ENCODE peak calls at places on chromosomes 1 and 21, in nine cellular contexts. One of them, this sample, is unnamed.

GRCh38 chr1:154696001-154696400 is 88.0 kb upstream of the ADAR start:
- DNase-seq in OCI-LY7: no peak
- DNase-seq in lower lobe of right lung: no peak
- DNase-seq in heart right ventricle: no peak
- DNase-seq in neural progenitor cell: peak
- DNase-seq in heart left ventricle: no peak
- DNase-seq in fibroblast of the aortic adventitia: peak
- DNase-seq in WERI-Rb-1: no peak
- DNase-seq in A549: no peak
- DNase-seq in this sample: no peak

GRCh38 chr1:71695820-71696219 is 586.5 kb downstream of the NEGR1 start:
- DNase-seq in OCI-LY7: no peak
- DNase-seq in lower lobe of right lung: no peak
- DNase-seq in heart right ventricle: no peak
- DNase-seq in neural progenitor cell: no peak
- DNase-seq in heart left ventricle: no peak
- DNase-seq in fibroblast of the aortic adventitia: peak
- DNase-seq in WERI-Rb-1: no peak
- DNase-seq in A549: no peak
- DNase-seq in this sample: no peak

GRCh38 chr1:39639333-39640130 is at the start of gene HEYL:
- DNase-seq in OCI-LY7: no peak
- DNase-seq in lower lobe of right lung: peak
- DNase-seq in heart right ventricle: peak
- DNase-seq in neural progenitor cell: peak
- DNase-seq in heart left ventricle: peak
- DNase-seq in fibroblast of the aortic adventitia: no peak
- DNase-seq in WERI-Rb-1: peak
- DNase-seq in A549: peak
- DNase-seq in this sample: peak

GRCh38 chr1:39445573-39445972 is 45.9 kb upstream of the BMP8A start:
- DNase-seq in OCI-LY7: no peak
- DNase-seq in lower lobe of right lung: no peak
- DNase-seq in heart right ventricle: no peak
- DNase-seq in neural progenitor cell: no peak
- DNase-seq in heart left ventricle: no peak
- DNase-seq in fibroblast of the aortic adventitia: no peak
- DNase-seq in WERI-Rb-1: no peak
- DNase-seq in A549: no peak
- DNase-seq in this sample: no peak

GRCh38 chr21:46509760-46510159 is 51.1 kb downstream of the DIP2A start:
- DNase-seq in OCI-LY7: no peak
- DNase-seq in lower lobe of right lung: no peak
- DNase-seq in heart right ventricle: no peak
- DNase-seq in neural progenitor cell: no peak
- DNase-seq in heart left ventricle: no peak
- DNase-seq in fibroblast of the aortic adventitia: peak
- DNase-seq in WERI-Rb-1: peak
- DNase-seq in A549: peak
- DNase-seq in this sample: no peak

GRCh38 chr1:112099979-112100378 is 110.5 kb upstream of the KCND3 start:
- DNase-seq in OCI-LY7: no peak
- DNase-seq in lower lobe of right lung: no peak
- DNase-seq in heart right ventricle: no peak
- DNase-seq in neural progenitor cell: no peak
- DNase-seq in heart left ventricle: no peak
- DNase-seq in fibroblast of the aortic adventitia: no peak
- DNase-seq in WERI-Rb-1: no peak
- DNase-seq in A549: no peak
- DNase-seq in this sample: no peak

GRCh38 chr1:170316270-170316669 is 170.5 kb downstream of the NTMT2 start:
- DNase-seq in OCI-LY7: no peak
- DNase-seq in lower lobe of right lung: no peak
- DNase-seq in heart right ventricle: no peak
- DNase-seq in neural progenitor cell: no peak
- DNase-seq in heart left ventricle: no peak
- DNase-seq in fibroblast of the aortic adventitia: no peak
- DNase-seq in WERI-Rb-1: no peak
- DNase-seq in A549: no peak
- DNase-seq in this sample: no peak

GRCh38 chr1:42420911-42421585 is 34.8 kb downstream of the ZMYND12 start:
- DNase-seq in OCI-LY7: no peak
- DNase-seq in lower lobe of right lung: no peak
- DNase-seq in heart right ventricle: peak
- DNase-seq in neural progenitor cell: peak
- DNase-seq in heart left ventricle: no peak
- DNase-seq in fibroblast of the aortic adventitia: peak
- DNase-seq in WERI-Rb-1: peak
- DNase-seq in A549: no peak
- DNase-seq in this sample: no peak

GRCh38 chr1:75791022-75791421 is 5.0 kb downstream of the RABGGTB start:
- DNase-seq in OCI-LY7: no peak
- DNase-seq in lower lobe of right lung: no peak
- DNase-seq in heart right ventricle: no peak
- DNase-seq in neural progenitor cell: no peak
- DNase-seq in heart left ventricle: no peak
- DNase-seq in fibroblast of the aortic adventitia: peak
- DNase-seq in WERI-Rb-1: no peak
- DNase-seq in A549: no peak
- DNase-seq in this sample: no peak

GRCh38 chr1:52629021-52629643 is 3.8 kb upstream of the SHISAL2A start:
- DNase-seq in OCI-LY7: no peak
- DNase-seq in lower lobe of right lung: no peak
- DNase-seq in heart right ventricle: no peak
- DNase-seq in neural progenitor cell: peak
- DNase-seq in heart left ventricle: no peak
- DNase-seq in fibroblast of the aortic adventitia: no peak
- DNase-seq in WERI-Rb-1: no peak
- DNase-seq in A549: no peak
- DNase-seq in this sample: no peak

GRCh38 chr1:150149490-150150453 is at the start of gene PLEKHO1:
- DNase-seq in OCI-LY7: peak
- DNase-seq in lower lobe of right lung: peak
- DNase-seq in heart right ventricle: peak
- DNase-seq in neural progenitor cell: peak
- DNase-seq in heart left ventricle: peak
- DNase-seq in fibroblast of the aortic adventitia: peak
- DNase-seq in WERI-Rb-1: peak
- DNase-seq in A549: peak
- DNase-seq in this sample: peak

GRCh38 chr1:172532700-172533510 is at the start of gene SUCO:
- DNase-seq in OCI-LY7: peak
- DNase-seq in lower lobe of right lung: peak
- DNase-seq in heart right ventricle: peak
- DNase-seq in neural progenitor cell: peak
- DNase-seq in heart left ventricle: peak
- DNase-seq in fibroblast of the aortic adventitia: peak
- DNase-seq in WERI-Rb-1: peak
- DNase-seq in A549: peak
- DNase-seq in this sample: peak
- TF ChIP-seq CTCF in OCI-LY7: no peak
- TF ChIP-seq CTCF in lower lobe of right lung: peak
- TF ChIP-seq CTCF in heart right ventricle: no peak
- TF ChIP-seq CTCF in neural progenitor cell: peak
- TF ChIP-seq CTCF in heart left ventricle: no peak
- TF ChIP-seq CTCF in fibroblast of the aortic adventitia: peak
- TF ChIP-seq CTCF in WERI-Rb-1: no peak
- TF ChIP-seq CTCF in A549: no peak
- TF ChIP-seq CTCF in this sample: no peak

GRCh38 chr1:107195476-107195875 is 54.6 kb downstream of the NTNG1 start:
- DNase-seq in OCI-LY7: no peak
- DNase-seq in lower lobe of right lung: no peak
- DNase-seq in heart right ventricle: no peak
- DNase-seq in neural progenitor cell: no peak
- DNase-seq in heart left ventricle: no peak
- DNase-seq in fibroblast of the aortic adventitia: peak
- DNase-seq in WERI-Rb-1: no peak
- DNase-seq in A549: no peak
- DNase-seq in this sample: no peak

GRCh38 chr1:107202007-107202406 is 61.2 kb downstream of the NTNG1 start:
- DNase-seq in OCI-LY7: no peak
- DNase-seq in lower lobe of right lung: no peak
- DNase-seq in heart right ventricle: no peak
- DNase-seq in neural progenitor cell: no peak
- DNase-seq in heart left ventricle: no peak
- DNase-seq in fibroblast of the aortic adventitia: no peak
- DNase-seq in WERI-Rb-1: no peak
- DNase-seq in A549: no peak
- DNase-seq in this sample: no peak

GRCh38 chr1:107198581-107198980 is 57.7 kb downstream of the NTNG1 start:
- DNase-seq in OCI-LY7: no peak
- DNase-seq in lower lobe of right lung: no peak
- DNase-seq in heart right ventricle: no peak
- DNase-seq in neural progenitor cell: no peak
- DNase-seq in heart left ventricle: no peak
- DNase-seq in fibroblast of the aortic adventitia: peak
- DNase-seq in WERI-Rb-1: no peak
- DNase-seq in A549: no peak
- DNase-seq in this sample: no peak

DNA sequence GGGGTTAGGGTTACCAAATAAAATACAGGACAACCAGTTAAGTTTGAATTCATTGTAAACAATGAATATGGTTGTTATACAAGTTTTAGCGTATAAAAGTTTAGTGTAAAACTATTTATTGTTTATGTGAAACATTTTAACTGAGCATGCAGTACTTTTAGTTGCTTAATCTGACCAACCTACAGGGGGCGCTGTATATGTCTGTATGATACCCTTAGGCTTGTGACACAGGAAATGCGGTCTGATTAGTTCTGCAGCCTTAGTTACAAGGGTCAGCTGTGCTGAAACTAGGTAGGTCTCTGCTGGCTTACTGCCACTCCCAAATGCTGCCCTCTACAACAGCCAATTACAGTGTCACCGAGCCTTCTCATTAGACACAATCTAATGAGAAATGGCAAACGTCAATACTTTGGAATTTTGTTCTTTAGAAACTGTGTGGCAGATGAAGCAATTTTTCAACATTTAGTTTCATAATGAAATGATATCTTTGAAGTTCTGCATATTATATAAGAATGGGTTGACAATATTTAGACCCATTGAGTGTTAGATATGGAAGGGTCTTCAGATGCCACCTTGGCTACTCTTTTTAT is 56.2 kb downstream of the NTNG1 start:
- DNase-seq in OCI-LY7: peak
- DNase-seq in lower lobe of right lung: no peak
- DNase-seq in heart right ventricle: no peak
- DNase-seq in neural progenitor cell: peak
- DNase-seq in heart left ventricle: no peak
- DNase-seq in fibroblast of the aortic adventitia: no peak
- DNase-seq in WERI-Rb-1: peak
- DNase-seq in A549: no peak
- DNase-seq in this sample: no peak
- TF ChIP-seq CTCF in OCI-LY7: peak
- TF ChIP-seq CTCF in lower lobe of right lung: no peak
- TF ChIP-seq CTCF in heart right ventricle: peak
- TF ChIP-seq CTCF in neural progenitor cell: peak
- TF ChIP-seq CTCF in heart left ventricle: no peak
- TF ChIP-seq CTCF in fibroblast of the aortic adventitia: peak
- TF ChIP-seq CTCF in WERI-Rb-1: peak
- TF ChIP-seq CTCF in A549: no peak
- TF ChIP-seq CTCF in this sample: no peak

GRCh38 chr21:25760061-25760460 is 25.3 kb downstream of the GABPA start:
- DNase-seq in OCI-LY7: no peak
- DNase-seq in lower lobe of right lung: no peak
- DNase-seq in heart right ventricle: no peak
- DNase-seq in neural progenitor cell: no peak
- DNase-seq in heart left ventricle: no peak
- DNase-seq in fibroblast of the aortic adventitia: no peak
- DNase-seq in WERI-Rb-1: no peak
- DNase-seq in A549: no peak
- DNase-seq in this sample: no peak

GRCh38 chr21:25759573-25759972 is 24.8 kb downstream of the GABPA start:
- DNase-seq in OCI-LY7: no peak
- DNase-seq in lower lobe of right lung: no peak
- DNase-seq in heart right ventricle: no peak
- DNase-seq in neural progenitor cell: no peak
- DNase-seq in heart left ventricle: no peak
- DNase-seq in fibroblast of the aortic adventitia: peak
- DNase-seq in WERI-Rb-1: no peak
- DNase-seq in A549: no peak
- DNase-seq in this sample: no peak

GRCh38 chr21:25752389-25752788 is 17.6 kb downstream of the GABPA start:
- DNase-seq in OCI-LY7: no peak
- DNase-seq in lower lobe of right lung: no peak
- DNase-seq in heart right ventricle: no peak
- DNase-seq in neural progenitor cell: no peak
- DNase-seq in heart left ventricle: no peak
- DNase-seq in fibroblast of the aortic adventitia: no peak
- DNase-seq in WERI-Rb-1: no peak
- DNase-seq in A549: no peak
- DNase-seq in this sample: no peak

GRCh38 chr21:25756190-25756932 is 21.6 kb downstream of the GABPA start:
- DNase-seq in OCI-LY7: no peak
- DNase-seq in lower lobe of right lung: no peak
- DNase-seq in heart right ventricle: no peak
- DNase-seq in neural progenitor cell: no peak
- DNase-seq in heart left ventricle: no peak
- DNase-seq in fibroblast of the aortic adventitia: no peak
- DNase-seq in WERI-Rb-1: no peak
- DNase-seq in A549: no peak
- DNase-seq in this sample: no peak
- TF ChIP-seq CTCF in OCI-LY7: no peak
- TF ChIP-seq CTCF in lower lobe of right lung: no peak
- TF ChIP-seq CTCF in heart right ventricle: no peak
- TF ChIP-seq CTCF in neural progenitor cell: no peak
- TF ChIP-seq CTCF in heart left ventricle: no peak
- TF ChIP-seq CTCF in fibroblast of the aortic adventitia: no peak
- TF ChIP-seq CTCF in WERI-Rb-1: no peak
- TF ChIP-seq CTCF in A549: no peak
- TF ChIP-seq CTCF in this sample: no peak

GRCh38 chr1:57770772-57771171 is 346.9 kb upstream of the DAB1 start:
- DNase-seq in OCI-LY7: peak
- DNase-seq in lower lobe of right lung: no peak
- DNase-seq in heart right ventricle: no peak
- DNase-seq in neural progenitor cell: peak
- DNase-seq in heart left ventricle: no peak
- DNase-seq in fibroblast of the aortic adventitia: peak
- DNase-seq in WERI-Rb-1: peak
- DNase-seq in A549: no peak
- DNase-seq in this sample: no peak
- TF ChIP-seq CTCF in OCI-LY7: peak
- TF ChIP-seq CTCF in lower lobe of right lung: no peak
- TF ChIP-seq CTCF in heart right ventricle: peak
- TF ChIP-seq CTCF in neural progenitor cell: peak
- TF ChIP-seq CTCF in heart left ventricle: no peak
- TF ChIP-seq CTCF in fibroblast of the aortic adventitia: peak
- TF ChIP-seq CTCF in WERI-Rb-1: peak
- TF ChIP-seq CTCF in A549: no peak
- TF ChIP-seq CTCF in this sample: no peak

This sample was measured in GM13976.